ENCODE peak calls at places on chromosomes 3 and 15, in four cellular contexts. One of them, this sample, is unnamed.

GRCh38 chr3:194147679-194148078 is 11.7 kb downstream of the HES1 start:
- DNase-seq in HCT116: no peak
- DNase-seq in GM12878: no peak
- DNase-seq in SK-N-SH: no peak
- DNase-seq in this sample: no peak

GRCh38 chr15:65006876-65007275 is 17.2 kb upstream of the SPG21 start:
- DNase-seq in HCT116: no peak
- DNase-seq in GM12878: no peak
- DNase-seq in SK-N-SH: no peak
- DNase-seq in this sample: no peak

GRCh38 chr3:163185721-163186350 is 1689.2 kb downstream of the OTOL1 start:
- DNase-seq in HCT116: no peak
- DNase-seq in SK-N-SH: no peak
- DNase-seq in GM12878: no peak
- DNase-seq in this sample: no peak

GRCh38 chr3:64266065-64266874 is 41.0 kb upstream of the PRICKLE2 start:
- DNase-seq in SK-N-SH: no peak
- DNase-seq in HCT116: no peak
- DNase-seq in GM12878: no peak
- DNase-seq in this sample: no peak

GRCh38 chr15:99105516-99106341 is 849 bp downstream of the SYNM start:
- DNase-seq in SK-N-SH: peak; percentile 79
- DNase-seq in GM12878: no peak
- DNase-seq in HCT116: no peak
- DNase-seq in this sample: no peak

GRCh38 chr3:128971421-128971820 is 22.5 kb downstream of the CFAP92 start:
- DNase-seq in SK-N-SH: no peak
- DNase-seq in HCT116: no peak
- DNase-seq in GM12878: no peak
- DNase-seq in this sample: no peak

GRCh38 chr3:64509216-64509615 is 178.6 kb downstream of the ADAMTS9 start:
- DNase-seq in GM12878: no peak
- DNase-seq in SK-N-SH: no peak
- DNase-seq in HCT116: no peak
- DNase-seq in this sample: no peak

GRCh38 chr15:81327526-81327925 is 3.6 kb upstream of the STARD5 start:
- DNase-seq in GM12878: no peak
- DNase-seq in SK-N-SH: no peak
- DNase-seq in HCT116: no peak
- DNase-seq in this sample: no peak

GRCh38 chr15:95646892-95647291 is 683.6 kb upstream of the NR2F2 start:
- DNase-seq in GM12878: no peak
- DNase-seq in SK-N-SH: no peak
- DNase-seq in HCT116: no peak
- DNase-seq in this sample: no peak

GRCh38 chr3:346186-346585 is 149.6 kb downstream of the CHL1 start:
- DNase-seq in GM12878: no peak
- DNase-seq in SK-N-SH: no peak
- DNase-seq in HCT116: no peak
- DNase-seq in this sample: no peak

GRCh38 chr3:95438274-95438673 is 1375.4 kb downstream of the NSUN3 start:
- DNase-seq in HCT116: no peak
- DNase-seq in SK-N-SH: no peak
- DNase-seq in GM12878: no peak
- DNase-seq in this sample: no peak

GRCh38 chr3:120460217-120460616 is 9.4 kb upstream of the FSTL1 start:
- DNase-seq in GM12878: no peak
- DNase-seq in HCT116: no peak
- DNase-seq in SK-N-SH: no peak
- DNase-seq in this sample: no peak

GRCh38 chr3:57163751-57164150 is 1.4 kb downstream of the IL17RD start:
- DNase-seq in SK-N-SH: no peak
- DNase-seq in GM12878: no peak
- DNase-seq in HCT116: no peak
- DNase-seq in this sample: no peak

GRCh38 chr3:45688194-45688881 is 858 bp upstream of the SACM1L start:
- DNase-seq in HCT116: no peak
- DNase-seq in GM12878: no peak
- DNase-seq in SK-N-SH: peak; percentile 64
- DNase-seq in this sample: peak; percentile 43

GRCh38 chr3:130699765-130700164 is 46.9 kb downstream of the PIK3R4 start:
- DNase-seq in HCT116: peak; percentile 10
- DNase-seq in SK-N-SH: no peak
- DNase-seq in GM12878: no peak
- DNase-seq in this sample: peak; percentile 67

GRCh38 chr3:16480861-16481569 is 32.5 kb downstream of the RFTN1 start:
- DNase-seq in GM12878: no peak
- DNase-seq in HCT116: no peak
- DNase-seq in SK-N-SH: no peak
- DNase-seq in this sample: no peak

GRCh38 chr3:16888785-16889607 is 4.2 kb downstream of the PLCL2 start:
- DNase-seq in GM12878: peak; percentile 53
- DNase-seq in SK-N-SH: no peak
- DNase-seq in HCT116: no peak
- DNase-seq in this sample: no peak

GRCh38 chr3:161142486-161142885 is 37.3 kb upstream of the B3GALNT1 start:
- DNase-seq in HCT116: no peak
- DNase-seq in GM12878: no peak
- DNase-seq in SK-N-SH: no peak
- DNase-seq in this sample: no peak

GRCh38 chr3:15750143-15750542 is 47.6 kb downstream of the ANKRD28 start:
- DNase-seq in GM12878: no peak
- DNase-seq in SK-N-SH: no peak
- DNase-seq in HCT116: no peak
- DNase-seq in this sample: no peak

GRCh38 chr3:112297714-112298113 is 3.7 kb upstream of the SLC9C1 start:
- DNase-seq in SK-N-SH: no peak
- DNase-seq in HCT116: no peak
- DNase-seq in GM12878: no peak
- DNase-seq in this sample: no peak

GRCh38 chr15:38036790-38037338 is 102.4 kb downstream of the TMCO5A start:
- DNase-seq in HCT116: no peak
- DNase-seq in GM12878: no peak
- DNase-seq in SK-N-SH: no peak
- DNase-seq in this sample: no peak

GRCh38 chr3:76753599-76753998 is 286.3 kb upstream of the ROBO2 start:
- DNase-seq in SK-N-SH: no peak
- DNase-seq in HCT116: no peak
- DNase-seq in GM12878: no peak
- DNase-seq in this sample: no peak

GRCh38 chr3:25648107-25648535 is 16.6 kb downstream of the TOP2B start:
- DNase-seq in GM12878: peak; percentile 76
- DNase-seq in SK-N-SH: peak; percentile 59
- DNase-seq in HCT116: peak; percentile 77
- DNase-seq in this sample: peak; percentile 39

GRCh38 chr15:77497942-77498361 is 77.3 kb downstream of the HMG20A start:
- DNase-seq in SK-N-SH: peak; percentile 43
- DNase-seq in HCT116: no peak
- DNase-seq in GM12878: no peak
- DNase-seq in this sample: no peak

GRCh38 chr3:133535971-133536634 is 37.4 kb upstream of the CDV3 start:
- DNase-seq in GM12878: no peak
- DNase-seq in HCT116: no peak
- DNase-seq in SK-N-SH: no peak
- DNase-seq in this sample: no peak

GRCh38 chr15:33460166-33460805 is 149.5 kb downstream of the RYR3 start:
- DNase-seq in SK-N-SH: no peak
- DNase-seq in GM12878: no peak
- DNase-seq in HCT116: no peak
- DNase-seq in this sample: peak; percentile 52

GRCh38 chr15:63869371-63870042 is 35.8 kb upstream of the HERC1 start:
- DNase-seq in GM12878: no peak
- DNase-seq in HCT116: no peak
- DNase-seq in SK-N-SH: no peak
- DNase-seq in this sample: no peak

GRCh38 chr3:42376397-42376798 is 34.0 kb downstream of the LYZL4 start:
- DNase-seq in SK-N-SH: no peak
- DNase-seq in GM12878: no peak
- DNase-seq in HCT116: peak; percentile 15
- DNase-seq in this sample: no peak

GRCh38 chr15:51750942-51751686 is at the start of gene TMOD2:
- DNase-seq in HCT116: no peak
- DNase-seq in GM12878: no peak
- DNase-seq in SK-N-SH: peak; percentile 89
- DNase-seq in this sample: peak; percentile 66

GRCh38 chr3:115861166-115861733 is 237.9 kb downstream of the GAP43 start:
- DNase-seq in HCT116: no peak
- DNase-seq in GM12878: no peak
- DNase-seq in SK-N-SH: no peak
- DNase-seq in this sample: no peak

GRCh38 chr3:59425942-59426341 is 376.1 kb upstream of the CFAP20DC start:
- DNase-seq in SK-N-SH: no peak
- DNase-seq in HCT116: no peak
- DNase-seq in GM12878: no peak
- DNase-seq in this sample: no peak

GRCh38 chr3:55486857-55487375 is at the start of gene WNT5A:
- DNase-seq in HCT116: no peak
- DNase-seq in SK-N-SH: peak; percentile 73
- DNase-seq in GM12878: no peak
- DNase-seq in this sample: peak; percentile 16

GRCh38 chr3:110932515-110933095 is 139.0 kb upstream of the NECTIN3 start:
- DNase-seq in SK-N-SH: no peak
- DNase-seq in GM12878: no peak
- DNase-seq in HCT116: no peak
- DNase-seq in this sample: no peak

GRCh38 chr15:66233487-66234415 is 19.8 kb downstream of the MEGF11 start:
- DNase-seq in SK-N-SH: no peak
- DNase-seq in HCT116: peak; percentile 38
- DNase-seq in GM12878: no peak
- DNase-seq in this sample: no peak

GRCh38 chr15:64905119-64905831 is 6.4 kb upstream of the ANKDD1A start:
- DNase-seq in GM12878: no peak
- DNase-seq in HCT116: no peak
- DNase-seq in SK-N-SH: peak; percentile 48
- DNase-seq in this sample: no peak

GRCh38 chr3:38138347-38139190 is at the start of gene MYD88:
- DNase-seq in GM12878: no peak
- DNase-seq in SK-N-SH: peak; percentile 75
- DNase-seq in HCT116: no peak
- DNase-seq in this sample: peak; percentile 55

GRCh38 chr3:105885261-105885660 is 16.4 kb upstream of the CBLB start:
- DNase-seq in GM12878: no peak
- DNase-seq in SK-N-SH: no peak
- DNase-seq in HCT116: no peak
- DNase-seq in this sample: no peak

GRCh38 chr3:124119056-124119721 is 127.3 kb upstream of the ROPN1 start:
- DNase-seq in HCT116: no peak
- DNase-seq in GM12878: no peak
- DNase-seq in SK-N-SH: peak; percentile 42
- DNase-seq in this sample: no peak

DNA sequence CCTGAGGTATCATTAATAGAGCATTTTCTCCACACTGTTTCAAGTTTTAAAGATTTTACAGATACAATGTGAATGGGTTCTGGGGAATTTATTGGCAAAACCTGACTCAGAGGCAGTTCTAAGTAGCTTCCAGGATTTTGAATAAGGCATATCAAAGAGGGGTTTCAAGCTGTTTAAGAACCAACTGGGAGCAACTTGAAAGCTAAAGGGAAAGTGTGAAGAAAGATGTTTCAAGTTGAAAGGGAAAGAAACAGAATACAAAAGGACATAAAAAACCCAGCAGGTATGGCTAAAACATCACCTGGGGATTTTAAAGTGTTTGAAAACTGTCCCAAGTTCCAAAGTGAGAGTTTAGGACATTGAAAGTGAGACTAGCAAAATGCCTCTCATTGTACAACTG is 17.8 kb upstream of the SERPINI2 start:
- DNase-seq in GM12878: no peak
- DNase-seq in SK-N-SH: no peak
- DNase-seq in HCT116: no peak
- DNase-seq in this sample: no peak
- TF ChIP-seq JUND in GM12878: no peak
- TF ChIP-seq JUND in SK-N-SH: no peak
- TF ChIP-seq JUND in HCT116: no peak
- TF ChIP-seq JUND in this sample: no peak

GRCh38 chr3:135513106-135514063 is 452.1 kb upstream of the PPP2R3A start:
- DNase-seq in HCT116: peak; percentile 60
- DNase-seq in SK-N-SH: no peak
- DNase-seq in GM12878: no peak
- DNase-seq in this sample: no peak
- TF ChIP-seq JUND in HCT116: peak; percentile 74
- TF ChIP-seq JUND in SK-N-SH: no peak
- TF ChIP-seq JUND in GM12878: no peak
- TF ChIP-seq JUND in this sample: no peak

GRCh38 chr15:69388259-69388658 is 25.9 kb upstream of the KIF23 start:
- DNase-seq in SK-N-SH: no peak
- DNase-seq in GM12878: no peak
- DNase-seq in HCT116: no peak
- DNase-seq in this sample: no peak
- TF ChIP-seq JUND in SK-N-SH: no peak
- TF ChIP-seq JUND in GM12878: no peak
- TF ChIP-seq JUND in HCT116: no peak
- TF ChIP-seq JUND in this sample: no peak

GRCh38 chr15:70566989-70567388 is 196.4 kb downstream of the UACA start:
- DNase-seq in GM12878: no peak
- DNase-seq in SK-N-SH: no peak
- DNase-seq in HCT116: no peak
- DNase-seq in this sample: no peak

GRCh38 chr15:70569718-70570231 is 193.6 kb downstream of the UACA start:
- DNase-seq in GM12878: no peak
- DNase-seq in HCT116: peak; percentile 44
- DNase-seq in SK-N-SH: no peak
- DNase-seq in this sample: no peak

GRCh38 chr15:70566047-70566835 is 197.1 kb downstream of the UACA start:
- DNase-seq in SK-N-SH: no peak
- DNase-seq in GM12878: no peak
- DNase-seq in HCT116: no peak
- DNase-seq in this sample: no peak

GRCh38 chr15:70573121-70573850 is 190.1 kb downstream of the UACA start:
- DNase-seq in GM12878: no peak
- DNase-seq in SK-N-SH: no peak
- DNase-seq in HCT116: no peak
- DNase-seq in this sample: no peak

GRCh38 chr15:70569139-70569717 is 194.1 kb downstream of the UACA start:
- DNase-seq in HCT116: peak; percentile 73
- DNase-seq in GM12878: no peak
- DNase-seq in SK-N-SH: peak; percentile 44
- DNase-seq in this sample: peak; percentile 48
- TF ChIP-seq JUND in HCT116: no peak
- TF ChIP-seq JUND in GM12878: no peak
- TF ChIP-seq JUND in SK-N-SH: no peak
- TF ChIP-seq JUND in this sample: no peak